ENCODE peak calls at places on chromosomes 1 and 21, in four cellular contexts. M is fibroblast of the aortic adventitia, J is endothelial cell, K is WTC11. U is an unnamed sample.

GRCh38 chr1:154941332-154941995 is 4.9 kb upstream of the PMVK start:
- DNase-seq in K (peak), J (peak), M (no peak), U (no peak)

GRCh38 chr1:37537378-37537777 is 16.7 kb downstream of the SNIP1 start:
- DNase-seq in K (no peak), M (no peak), J (no peak), U (no peak)

GRCh38 chr1:228176024-228176395 is 10.4 kb downstream of the IBA57 start:
- DNase-seq in J (no peak), K (no peak), M (no peak), U (no peak)

GRCh38 chr1:153401461-153401860 is 10.6 kb upstream of the S100A8 start:
- DNase-seq in K (no peak), M (no peak), J (no peak), U (no peak)

GRCh38 chr1:19942088-19942487 is 18.7 kb upstream of the PLA2G2E start:
- DNase-seq in M (peak), J (no peak), K (no peak), U (no peak)

GRCh38 chr1:25787477-25788043 is 12.4 kb upstream of the SELENON start:
- DNase-seq in J (no peak), K (no peak), M (no peak), U (no peak)

GRCh38 chr1:23019851-23020625 is 770 bp downstream of the KDM1A start:
- DNase-seq in M (peak), J (peak), K (peak), U (no peak)

GRCh38 chr1:204746838-204747442 is 61.4 kb upstream of the LRRN2 start:
- DNase-seq in M (peak), J (peak), K (peak), U (peak)

GRCh38 chr1:160781914-160782689 is 13.9 kb upstream of the LY9 start:
- DNase-seq in K (no peak), M (no peak), J (no peak), U (no peak)

GRCh38 chr1:145707183-145707867 is at the start of gene PDZK1:
- DNase-seq in K (peak), M (no peak), J (no peak), U (no peak)

GRCh38 chr21:35225573-35225972 is 176.5 kb upstream of the RUNX1 start:
- DNase-seq in M (no peak), K (no peak), J (no peak), U (no peak)

GRCh38 chr1:248243204-248243603 is 12.0 kb downstream of the OR2M4 start:
- DNase-seq in M (peak), K (no peak), J (no peak), U (no peak)
- TF ChIP-seq CTCF in M (peak), K (peak), J (peak), U (peak)

DNA sequence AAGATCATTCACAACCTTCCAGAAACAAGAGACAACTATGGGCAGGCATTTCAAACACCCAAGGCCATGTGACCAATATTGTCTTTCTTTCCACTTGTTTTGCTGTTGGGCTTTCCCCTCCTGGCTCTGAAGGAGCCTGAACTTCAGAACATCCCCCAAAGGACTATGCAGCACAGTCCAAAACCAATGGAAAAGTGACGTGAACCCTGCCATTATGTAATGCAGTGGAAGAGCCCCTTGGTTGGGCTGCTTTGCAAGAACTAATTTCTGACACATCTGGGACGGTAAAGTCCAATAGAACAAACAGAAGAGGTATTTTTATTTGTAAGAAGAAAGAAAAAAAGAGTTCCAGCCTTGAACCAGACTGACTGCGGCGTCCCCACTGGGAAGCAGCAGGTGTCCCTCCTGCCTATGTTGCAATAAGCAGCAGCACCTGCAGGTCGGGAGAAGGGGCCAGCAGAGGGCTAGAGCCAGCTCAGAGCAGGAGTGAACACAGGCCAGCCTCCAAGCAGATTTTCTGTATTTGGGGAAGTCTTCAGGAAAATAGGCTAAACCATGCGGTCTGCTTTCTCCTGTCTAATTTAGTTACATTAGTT is 116.7 kb downstream of the CDC7 start:
- DNase-seq in K (peak), J (no peak), M (no peak), U (no peak)
- TF ChIP-seq CTCF in K (no peak), J (no peak), M (no peak), U (no peak)

GRCh38 chr1:70436617-70437236 is 25.7 kb downstream of the CTH start:
- DNase-seq in J (no peak), M (peak), K (no peak), U (no peak)
- TF ChIP-seq CTCF in J (no peak), M (peak), K (no peak), U (no peak)

GRCh38 chr1:150186789-150187559 is 37.3 kb downstream of the PLEKHO1 start:
- DNase-seq in M (peak), J (no peak), K (no peak), U (peak)
- TF ChIP-seq CTCF in M (peak), J (peak), K (peak), U (peak)

GRCh38 chr1:8165595-8166360 is 139.7 kb upstream of the ERRFI1 start:
- DNase-seq in J (no peak), M (no peak), K (peak), U (no peak)
- TF ChIP-seq CTCF in J (no peak), M (no peak), K (no peak), U (no peak)

GRCh38 chr1:234214129-234214910 is 158.9 kb upstream of the COA6 start:
- DNase-seq in J (peak), M (no peak), K (peak), U (no peak)

GRCh38 chr1:234213576-234214128 is 159.6 kb upstream of the COA6 start:
- DNase-seq in K (no peak), M (no peak), J (no peak), U (no peak)

GRCh38 chr1:234216116-234216703 is 157.0 kb upstream of the COA6 start:
- DNase-seq in J (no peak), K (no peak), M (no peak), U (no peak)

GRCh38 chr1:234214911-234215892 is 158.1 kb upstream of the COA6 start:
- DNase-seq in M (no peak), J (no peak), K (peak), U (no peak)

DNA sequence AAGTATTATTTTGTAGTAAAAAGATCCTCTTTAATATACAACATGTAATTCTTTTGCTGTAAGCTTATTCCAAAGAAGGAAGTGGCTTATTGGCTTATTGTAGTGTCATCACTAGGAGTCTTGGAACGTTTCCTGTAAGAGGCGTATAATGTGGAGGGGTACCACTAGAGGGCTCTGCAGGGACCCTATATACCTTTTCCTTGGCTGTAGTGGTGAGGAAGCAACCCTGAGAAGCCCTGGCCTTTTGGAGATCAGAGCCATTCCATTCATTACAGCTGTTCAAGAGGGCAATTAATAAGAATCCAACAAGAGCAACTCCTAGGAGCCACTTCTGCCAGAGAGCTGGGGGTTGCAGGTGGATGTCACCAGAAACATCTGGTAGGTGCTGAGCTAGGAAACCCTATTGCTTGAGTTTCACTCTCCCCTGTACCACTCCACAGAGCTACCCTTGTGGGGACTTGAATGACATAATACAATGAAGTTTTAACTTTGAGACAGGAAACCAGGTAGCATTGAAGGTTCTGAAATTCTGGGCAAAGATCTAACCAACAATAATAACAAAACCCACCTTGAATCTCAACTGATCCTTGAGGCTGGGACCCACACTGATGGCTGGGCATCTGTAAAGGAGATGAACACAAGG is 160.4 kb upstream of the COA6 start:
- DNase-seq in K (peak), M (peak), J (peak), U (no peak)
- TF ChIP-seq CTCF in K (peak), M (peak), J (no peak), U (no peak)

GRCh38 chr1:65459397-65459768 is 38.9 kb downstream of the LEPR start:
- DNase-seq in J (no peak), M (peak), K (no peak), U (no peak)
- TF ChIP-seq CTCF in J (no peak), M (peak), K (no peak), U (no peak)

GRCh38 chr1:192311281-192311680 is 5.5 kb upstream of the RGS21 start:
- DNase-seq in M (peak), K (no peak), J (no peak), U (no peak)
- TF ChIP-seq CTCF in M (peak), K (no peak), J (no peak), U (peak)

DNA sequence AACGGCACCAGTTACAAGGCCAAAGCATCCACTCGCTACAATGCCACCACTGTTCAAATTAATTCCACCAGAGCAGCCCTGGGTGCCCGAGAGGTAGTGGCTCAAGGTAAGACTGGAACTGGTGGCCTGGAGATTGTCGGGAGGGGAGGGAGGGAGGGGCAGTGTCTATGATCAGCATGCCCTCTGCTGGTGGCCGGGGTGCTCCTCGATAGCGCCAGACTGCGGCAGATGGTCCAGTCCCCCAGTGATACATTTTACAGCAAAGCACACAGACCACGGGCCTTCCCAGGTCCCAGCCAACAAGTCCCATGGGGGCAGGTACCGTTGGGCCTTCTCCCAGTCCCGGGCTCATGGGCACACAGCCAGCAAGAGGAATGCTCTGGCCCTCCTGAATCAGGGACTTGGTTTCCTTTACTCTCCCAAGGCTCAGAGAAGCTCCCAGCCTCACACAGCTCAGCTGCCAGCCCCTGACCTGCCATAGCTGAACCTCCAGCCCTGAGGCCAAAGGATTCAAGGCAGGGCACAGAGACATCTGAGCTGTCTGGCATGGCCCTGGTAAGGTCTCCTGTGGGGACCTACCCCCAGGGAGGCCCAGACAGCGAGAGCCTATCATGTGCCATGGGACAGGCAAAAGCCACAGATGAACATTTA is 15.3 kb downstream of the ACOT7 start:
- DNase-seq in K (peak), J (no peak), M (no peak), U (no peak)
- TF ChIP-seq CTCF in K (no peak), J (no peak), M (no peak), U (no peak)

U was measured in natural killer cell.